ENCODE peak calls at places on chromosome 12, in seven cellular contexts. R is foreskin fibroblast, T is GM20000, F is uterus, Z is AG09309, L is WTC11, I is fibroblast of villous mesenchyme. B is an unnamed sample.
A peak's percentile ranks its signal among the peaks of the same experiment; 100 is the strongest.

GRCh38 chr12:91972896-91973295 is 172.8 kb downstream of the BTG1 start:
- DNase-seq in R (no peak), T (no peak), F (no peak), Z (no peak), L (no peak), I (no peak), B (no peak)

GRCh38 chr12:115398311-115398781 is 714.4 kb upstream of the TBX3 start:
- DNase-seq in R (peak; percentile 18), T (no peak), F (no peak), Z (no peak), L (no peak), I (peak; percentile 63), B (no peak)

GRCh38 chr12:106288510-106289195 is 13.9 kb upstream of the TCP11L2 start:
- DNase-seq in R (peak; percentile 92), T (no peak), F (no peak), Z (peak; percentile 95), L (no peak), I (peak; percentile 96), B (no peak)

GRCh38 chr12:121781751-121782615 is 11.5 kb downstream of the RHOF start:
- DNase-seq in R (peak; percentile 72), T (peak; percentile 71), F (no peak), Z (no peak), L (no peak), I (peak; percentile 60), B (no peak)

GRCh38 chr12:66066071-66066928 is 64.2 kb downstream of the LLPH start:
- DNase-seq in R (peak; percentile 64), T (no peak), F (no peak), Z (no peak), L (no peak), I (peak; percentile 52), B (no peak)

GRCh38 chr12:106978035-106978800 is 8.7 kb downstream of the MTERF2 start:
- DNase-seq in R (peak; percentile 67), T (no peak), F (peak; percentile 62), Z (no peak), L (no peak), I (peak; percentile 54), B (no peak)

GRCh38 chr12:109735825-109736551 is 22.4 kb downstream of the FAM222A start:
- DNase-seq in R (no peak), T (no peak), F (peak; percentile 6), Z (no peak), L (peak; percentile 9), I (no peak), B (no peak)

GRCh38 chr12:106289196-106289681 is 13.3 kb upstream of the TCP11L2 start:
- DNase-seq in R (peak; percentile 19), T (no peak), F (no peak), Z (no peak), L (no peak), I (peak; percentile 18), B (no peak)

GRCh38 chr12:111126331-111126730 is 206.0 kb upstream of the MYL2 start:
- DNase-seq in R (no peak), T (no peak), F (no peak), Z (no peak), L (no peak), I (no peak), B (no peak)

GRCh38 chr12:120262852-120263724 is 2.4 kb downstream of the PXN start:
- DNase-seq in R (peak; percentile 77), T (no peak), F (no peak), Z (no peak), L (no peak), I (peak; percentile 60), B (no peak)

GRCh38 chr12:44162961-44163360 is 327.1 kb downstream of the TMEM117 start:
- DNase-seq in R (no peak), T (no peak), F (no peak), Z (no peak), L (no peak), I (no peak), B (no peak)

GRCh38 chr12:120252071-120252906 is 13.2 kb downstream of the PXN start:
- DNase-seq in R (no peak), T (no peak), F (no peak), Z (no peak), L (no peak), I (no peak), B (no peak)

GRCh38 chr12:66693901-66694513 is 15.1 kb upstream of the GRIP1 start:
- DNase-seq in R (peak; percentile 79), T (peak; percentile 41), F (peak; percentile 15), Z (peak; percentile 43), L (no peak), I (peak; percentile 66), B (no peak)

GRCh38 chr12:15644700-15645099 is 144.5 kb downstream of the EPS8 start:
- DNase-seq in R (peak; percentile 44), T (no peak), F (no peak), Z (peak; percentile 64), L (no peak), I (peak; percentile 64), B (no peak)

GRCh38 chr12:103172447-103173112 is 215.1 kb downstream of the ASCL1 start:
- DNase-seq in R (no peak), T (no peak), F (no peak), Z (no peak), L (no peak), I (no peak), B (no peak)

GRCh38 chr12:6020930-6021329 is 75.9 kb upstream of the ANO2 start:
- DNase-seq in R (no peak), T (no peak), F (no peak), Z (no peak), L (no peak), I (no peak), B (no peak)

GRCh38 chr12:6829532-6830220 is 1.5 kb downstream of the P3H3 start:
- DNase-seq in R (peak; percentile 72), T (no peak), F (no peak), Z (no peak), L (peak; percentile 47), I (peak; percentile 67), B (no peak)

GRCh38 chr12:45205165-45205825 is 10.6 kb upstream of the ANO6 start:
- DNase-seq in R (no peak), T (no peak), F (no peak), Z (no peak), L (no peak), I (no peak), B (no peak)

GRCh38 chr12:69052613-69053408 is 119.8 kb upstream of the CPM start:
- DNase-seq in R (peak; percentile 93), T (no peak), F (no peak), Z (peak; percentile 76), L (peak; percentile 16), I (peak; percentile 74), B (no peak)
- TF ChIP-seq CTCF in R (no peak), T (no peak), F (no peak), Z (no peak), L (no peak), I (no peak), B (no peak)

GRCh38 chr12:14279845-14280244 is 85.6 kb upstream of the ATF7IP start:
- DNase-seq in R (no peak), T (no peak), F (no peak), Z (no peak), L (no peak), I (no peak), B (no peak)

GRCh38 chr12:14280921-14281320 is 84.6 kb upstream of the ATF7IP start:
- DNase-seq in R (no peak), T (no peak), F (no peak), Z (no peak), L (no peak), I (no peak), B (no peak)

GRCh38 chr12:14283489-14284144 is 81.9 kb upstream of the ATF7IP start:
- DNase-seq in R (no peak), T (peak; percentile 22), F (no peak), Z (no peak), L (no peak), I (no peak), B (no peak)

GRCh38 chr12:14281539-14281938 is 83.9 kb upstream of the ATF7IP start:
- DNase-seq in R (no peak), T (no peak), F (no peak), Z (no peak), L (no peak), I (no peak), B (no peak)

DNA sequence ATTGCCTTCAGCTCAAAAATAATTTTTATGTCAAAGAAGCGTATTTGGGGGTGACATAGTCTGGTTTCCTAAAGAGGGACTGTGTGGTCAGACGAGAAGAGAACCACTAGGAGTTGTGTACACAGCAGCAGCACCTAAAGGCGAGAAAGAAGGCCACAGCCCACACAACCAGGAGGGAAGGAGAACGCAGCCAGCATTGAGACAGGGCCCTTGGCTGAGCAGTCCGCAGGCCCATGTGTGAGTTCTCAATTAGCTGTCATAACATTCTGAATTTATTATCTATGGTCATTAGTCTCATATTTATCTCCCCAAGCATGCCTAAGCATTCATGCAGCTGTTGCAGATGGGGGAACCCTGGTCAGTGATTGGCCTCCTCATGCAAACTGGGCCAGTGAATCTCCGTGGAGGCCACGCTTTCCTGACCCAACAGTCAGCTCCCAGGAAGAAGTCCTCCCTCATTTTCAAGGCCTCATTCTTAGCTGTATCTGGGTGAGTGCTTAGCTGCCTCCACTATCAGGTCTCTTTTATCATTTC is 81.2 kb upstream of the ATF7IP start:
- DNase-seq in R (no peak), T (peak; percentile 55), F (peak; percentile 58), Z (no peak), L (no peak), I (peak; percentile 94), B (no peak)
- TF ChIP-seq CTCF in R (no peak), T (no peak), F (no peak), Z (no peak), L (no peak), I (peak; percentile 13), B (no peak)

DNA sequence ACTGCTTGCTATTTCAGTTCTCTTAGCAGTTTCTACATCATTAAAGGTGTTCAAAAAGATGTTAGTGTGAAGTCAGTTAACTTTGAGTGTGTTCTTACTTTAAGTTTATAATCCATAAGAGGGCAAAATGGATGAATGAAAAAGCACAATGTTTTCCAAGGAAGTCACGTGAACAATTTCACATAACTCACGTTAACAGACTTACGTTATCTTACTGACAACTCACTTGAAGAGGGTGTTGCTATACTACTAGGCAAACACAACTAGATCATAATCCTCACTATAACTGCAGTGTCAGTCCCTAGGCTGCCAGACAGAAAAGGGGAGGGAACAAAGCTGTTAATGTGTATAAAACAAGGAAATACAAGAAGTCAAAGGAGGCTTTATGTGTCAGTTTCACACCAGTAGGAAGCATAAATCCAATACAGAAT is 6.4 kb downstream of the SLC2A13 start:
- DNase-seq in R (no peak), T (no peak), F (no peak), Z (no peak), L (no peak), I (no peak), B (no peak)
- TF ChIP-seq CTCF in R (no peak), T (no peak), F (no peak), Z (no peak), L (no peak), I (no peak), B (no peak)

DNA sequence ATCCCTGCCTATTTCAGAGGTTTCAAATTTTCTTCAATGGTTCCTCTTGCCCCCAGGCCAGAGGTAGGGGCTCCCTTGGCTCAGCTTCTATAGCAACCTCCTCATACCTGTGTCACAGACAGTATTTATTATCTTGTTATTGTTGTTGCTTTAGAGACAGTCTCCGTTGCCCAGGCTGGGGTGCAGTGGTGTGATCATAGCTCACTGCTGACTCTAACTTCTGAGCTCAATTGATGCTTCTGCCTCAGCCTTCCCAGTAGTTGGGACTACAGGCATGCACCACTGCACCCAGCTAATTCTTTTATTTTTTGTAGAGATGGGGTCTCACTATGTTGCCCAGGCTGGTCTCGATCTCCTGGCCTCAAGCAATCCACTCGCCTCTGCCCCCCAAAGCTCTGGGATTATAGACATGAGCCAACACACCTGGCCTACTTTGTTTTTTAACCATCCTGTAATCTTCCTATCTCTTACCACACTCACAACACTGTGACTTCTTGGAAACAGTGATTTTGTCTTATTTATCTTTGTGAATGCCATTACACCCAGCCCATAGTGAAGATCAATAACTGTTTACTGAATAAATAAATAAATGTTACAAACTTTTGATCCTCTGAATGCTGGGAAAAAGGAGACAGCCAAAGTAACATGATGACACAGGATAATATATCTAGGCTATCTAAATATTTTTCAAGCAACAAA is 95.9 kb downstream of the PHLDA1 start:
- DNase-seq in R (no peak), T (no peak), F (no peak), Z (no peak), L (no peak), I (no peak), B (no peak)
- TF ChIP-seq CTCF in R (no peak), T (no peak), F (no peak), Z (no peak), L (no peak), I (no peak), B (no peak)

B was measured in omental fat pad.